ENCODE peak calls at places on chromosomes 6 and 20, in six cellular contexts. Q, H, V, X, D and F are unnamed samples.

GRCh38 chr6:135586844-135587243 is 89.3 kb upstream of the AHI1 start:
- DNase-seq in V (no peak), H (no peak), D (no peak), X (peak; percentile 94), Q (peak; percentile 6), F (peak; percentile 21)

GRCh38 chr20:34022154-34022842 is 28.6 kb downstream of the RALY start:
- DNase-seq in V (no peak), Q (peak; percentile 57), D (peak; percentile 72), H (peak; percentile 12), X (peak; percentile 58), F (peak; percentile 63)

GRCh38 chr6:40997256-40997957 is 41.6 kb downstream of the UNC5CL start:
- DNase-seq in Q (peak; percentile 90), D (peak; percentile 95), H (peak; percentile 73), V (peak; percentile 88), X (no peak), F (no peak)

GRCh38 chr20:53671370-53671769 is 77.7 kb upstream of the ZNF217 start:
- DNase-seq in V (no peak), X (no peak), H (no peak), Q (no peak), D (no peak), F (no peak)

GRCh38 chr6:19369770-19370169 is 467.4 kb upstream of the ID4 start:
- DNase-seq in D (no peak), Q (no peak), H (no peak), X (no peak), V (no peak), F (no peak)

GRCh38 chr6:112021911-112022310 is 32.0 kb upstream of the CCN6 start:
- DNase-seq in D (no peak), X (no peak), Q (no peak), H (no peak), V (no peak), F (no peak)

GRCh38 chr6:156689656-156690055 is 87.5 kb upstream of the ARID1B start:
- DNase-seq in D (no peak), X (no peak), Q (no peak), V (no peak), H (no peak), F (no peak)

GRCh38 chr6:116010400-116011095 is 50.1 kb downstream of the FRK start:
- DNase-seq in H (peak; percentile 78), X (peak; percentile 59), Q (peak; percentile 80), D (peak; percentile 75), V (peak; percentile 55), F (no peak)

GRCh38 chr6:3733321-3733925 is 18.1 kb downstream of the PXDC1 start:
- DNase-seq in Q (no peak), D (no peak), H (no peak), X (no peak), V (no peak), F (no peak)
- H3K79me2 ChIP-seq in Q (peaks cover 77% of the 10 kb centered on the region), D (peaks cover 47% of the 10 kb centered on the region), H (peaks cover 96% of the 10 kb centered on the region), X (no peaks in the 10 kb centered on the region), V (no peaks in the 10 kb centered on the region), F (no peaks in the 10 kb centered on the region)

GRCh38 chr20:50900261-50900660 is 31.0 kb downstream of the ADNP start:
- DNase-seq in Q (peak; percentile 26), D (no peak), H (no peak), X (no peak), V (no peak), F (no peak)

GRCh38 chr20:50903353-50904051 is 27.7 kb downstream of the ADNP start:
- DNase-seq in D (no peak), X (no peak), V (no peak), Q (no peak), H (no peak), F (no peak)

GRCh38 chr20:50898475-50898874 is 32.8 kb downstream of the ADNP start:
- DNase-seq in X (no peak), Q (no peak), H (no peak), V (no peak), D (no peak), F (no peak)

GRCh38 chr20:50904067-50904570 is 27.1 kb downstream of the ADNP start:
- DNase-seq in H (no peak), D (no peak), V (no peak), X (no peak), Q (no peak), F (no peak)

GRCh38 chr20:50901301-50901700 is 29.9 kb downstream of the ADNP start:
- DNase-seq in X (no peak), D (no peak), H (no peak), Q (no peak), V (no peak), F (no peak)
- H3K79me2 ChIP-seq in X (peaks cover 88% of the 10 kb centered on the region), D (peaks cover 36% of the 10 kb centered on the region), H (peaks cover 100% of the 10 kb centered on the region), Q (peaks cover 62% of the 10 kb centered on the region), V (peaks cover 15% of the 10 kb centered on the region), F (peaks cover 46% of the 10 kb centered on the region)

DNA sequence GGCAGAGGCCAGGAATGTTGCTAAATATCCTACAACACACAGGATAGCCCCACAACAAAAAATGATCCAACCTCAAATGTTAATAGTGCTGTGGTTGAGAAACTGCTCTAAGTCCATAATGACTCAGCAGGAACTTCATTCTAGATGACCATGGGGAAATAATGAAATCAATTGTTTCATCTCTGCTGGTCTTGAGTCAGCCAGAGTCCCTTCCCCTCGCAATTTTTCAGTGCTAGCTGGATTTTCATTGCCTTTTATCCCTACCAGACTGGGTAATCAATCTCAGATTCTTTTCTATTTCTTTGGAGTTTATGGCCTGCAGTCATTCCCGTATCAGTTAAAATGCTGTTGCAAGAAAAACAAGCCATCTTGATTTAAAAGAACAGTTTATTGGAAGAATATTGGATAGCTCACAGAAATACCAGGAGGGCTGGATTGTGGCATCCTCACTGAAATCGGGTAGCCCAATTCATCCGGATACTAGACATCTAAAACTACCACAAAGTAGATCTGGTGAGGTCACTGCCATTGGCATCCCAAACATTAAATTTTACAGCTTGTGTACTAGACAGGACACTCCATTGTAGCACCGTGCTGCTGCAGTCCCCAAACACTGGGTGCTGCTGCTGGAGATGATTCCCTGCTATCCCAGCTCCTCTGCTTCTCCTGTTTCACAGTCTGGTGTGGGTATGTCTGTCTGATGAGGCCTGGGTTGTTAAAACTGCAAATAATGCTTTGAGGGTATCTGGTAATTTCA is 30.3 kb upstream of the POPDC3 start:
- DNase-seq in V (no peak), H (no peak), D (peak; percentile 60), Q (peak; percentile 88), X (no peak), F (no peak)
- H3K79me2 ChIP-seq in V (no peaks in the 10 kb centered on the region), H (no peaks in the 10 kb centered on the region), D (no peaks in the 10 kb centered on the region), Q (no peaks in the 10 kb centered on the region), X (no peaks in the 10 kb centered on the region), F (no peaks in the 10 kb centered on the region)

GRCh38 chr6:32375739-32376529 is 4.2 kb upstream of the TSBP1 start:
- DNase-seq in D (no peak), X (no peak), H (no peak), V (no peak), Q (no peak), F (no peak)

DNA sequence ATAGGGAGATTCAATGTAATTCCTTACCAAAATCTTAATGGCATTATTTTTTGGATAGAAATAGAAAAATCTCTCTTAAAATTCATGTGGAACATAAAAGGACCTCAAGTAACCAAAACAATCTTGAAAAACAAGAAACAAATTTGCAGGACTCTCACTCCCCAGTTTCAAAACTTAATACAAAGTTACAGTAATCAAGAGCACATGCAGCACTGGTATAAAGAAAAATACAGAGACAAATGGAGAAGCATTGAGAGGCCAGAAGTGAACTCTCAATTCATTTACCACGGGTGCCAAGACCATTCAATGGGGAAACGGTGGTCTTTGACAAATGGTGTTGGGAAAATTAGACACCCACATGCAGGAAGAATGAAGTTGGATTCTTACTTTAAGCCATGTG is 7.9 kb upstream of the TSBP1 start:
- DNase-seq in D (no peak), Q (no peak), H (no peak), X (no peak), V (no peak), F (no peak)
- H3K79me2 ChIP-seq in D (no peaks in the 10 kb centered on the region), Q (no peaks in the 10 kb centered on the region), H (no peaks in the 10 kb centered on the region), X (no peaks in the 10 kb centered on the region), V (no peaks in the 10 kb centered on the region), F (no peaks in the 10 kb centered on the region)

GRCh38 chr6:166618866-166619761 is 7.9 kb downstream of the RPS6KA2 start:
- DNase-seq in X (no peak), H (no peak), D (no peak), V (no peak), Q (no peak), F (no peak)
- H3K79me2 ChIP-seq in X (no peaks in the 10 kb centered on the region), H (peaks cover 86% of the 10 kb centered on the region), D (no peaks in the 10 kb centered on the region), V (peaks cover 5% of the 10 kb centered on the region), Q (no peaks in the 10 kb centered on the region), F (no peaks in the 10 kb centered on the region)

DNA sequence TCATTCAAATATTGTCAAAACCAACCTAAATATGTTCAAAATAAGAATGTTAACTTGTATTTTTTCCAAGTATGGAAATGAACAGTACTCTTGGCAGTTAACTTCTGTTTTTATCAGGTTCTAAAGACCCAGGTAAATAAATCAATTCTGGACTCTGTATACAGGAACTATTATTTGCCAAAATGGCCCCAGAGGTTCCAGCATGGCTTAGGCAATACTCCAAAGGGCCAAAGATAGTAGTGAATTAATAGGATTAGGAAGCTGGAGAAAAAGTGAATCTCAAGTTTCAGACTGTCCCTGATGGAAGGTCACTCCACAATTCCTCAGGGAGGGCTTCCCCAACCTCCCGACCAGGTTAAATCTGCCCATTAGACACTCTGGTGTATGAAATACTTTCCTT is 6.7 kb downstream of the BACH2 start:
- DNase-seq in H (no peak), V (no peak), X (no peak), D (no peak), Q (no peak), F (no peak)
- H3K79me2 ChIP-seq in H (peaks cover 5% of the 10 kb centered on the region), V (no peaks in the 10 kb centered on the region), X (peaks cover 71% of the 10 kb centered on the region), D (no peaks in the 10 kb centered on the region), Q (peaks cover 6% of the 10 kb centered on the region), F (no peaks in the 10 kb centered on the region)

GRCh38 chr20:51492167-51493092 is 50.1 kb downstream of the NFATC2 start:
- DNase-seq in D (no peak), Q (no peak), V (no peak), X (no peak), H (peak; percentile 42), F (no peak)
- H3K79me2 ChIP-seq in D (no peaks in the 10 kb centered on the region), Q (no peaks in the 10 kb centered on the region), V (no peaks in the 10 kb centered on the region), X (peaks cover 53% of the 10 kb centered on the region), H (no peaks in the 10 kb centered on the region), F (peaks cover 8% of the 10 kb centered on the region)

DNA sequence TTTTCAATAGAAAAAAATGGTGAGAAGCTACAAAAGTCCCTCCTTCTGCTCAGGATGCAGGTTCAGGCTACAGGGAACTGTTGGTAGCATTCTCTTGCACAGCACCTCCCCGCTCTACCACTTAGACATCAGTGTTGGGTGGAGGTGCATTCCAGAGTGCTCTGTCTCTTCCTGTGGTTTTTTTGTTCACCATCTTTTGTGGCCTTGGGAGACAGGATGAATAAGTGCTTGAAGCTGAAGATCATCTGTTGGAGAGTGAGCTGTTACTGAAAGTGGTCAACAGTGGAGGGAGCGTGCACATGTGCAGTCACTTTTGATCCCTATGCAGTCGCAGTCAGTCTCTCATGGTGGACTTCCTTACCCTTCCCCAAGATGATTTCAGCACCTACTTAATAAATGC is 16.6 kb upstream of the BTBD3 start:
- DNase-seq in H (no peak), X (no peak), Q (peak; percentile 88), V (no peak), D (peak; percentile 56), F (no peak)
- H3K79me2 ChIP-seq in H (peaks cover 99% of the 10 kb centered on the region), X (peaks cover 40% of the 10 kb centered on the region), Q (peaks cover 88% of the 10 kb centered on the region), V (peaks cover 12% of the 10 kb centered on the region), D (peaks cover 87% of the 10 kb centered on the region), F (no peaks in the 10 kb centered on the region)

GRCh38 chr6:150363733-150364132 is 5.1 kb upstream of the IYD start:
- DNase-seq in V (no peak), X (no peak), D (no peak), Q (no peak), H (no peak), F (no peak)
- H3K79me2 ChIP-seq in V (no peaks in the 10 kb centered on the region), X (no peaks in the 10 kb centered on the region), D (no peaks in the 10 kb centered on the region), Q (no peaks in the 10 kb centered on the region), H (no peaks in the 10 kb centered on the region), F (no peaks in the 10 kb centered on the region)